ENCODE peak calls at places on chromosomes 11 and 22, in six cellular contexts. X is OCI-LY7, S is cardiac fibroblast, E is IMR-90, Y is A549, I is breast epithelium. G is an unnamed sample.

GRCh38 chr11:110355011-110355744 is 58.8 kb upstream of the RDX start:
- DNase-seq in I (no peak), S (no peak), X (no peak), Y (no peak), E (no peak), G (no peak)

GRCh38 chr11:71397328-71397860 is 50.8 kb downstream of the DHCR7 start:
- DNase-seq in I (no peak), E (no peak), Y (no peak), X (no peak), S (no peak), G (no peak)

GRCh38 chr11:126328001-126328390 is 24.1 kb downstream of the DCPS start:
- DNase-seq in S (no peak), Y (no peak), I (no peak), X (no peak), E (no peak), G (no peak)

GRCh38 chr11:1168721-1169161 is 11.0 kb downstream of the MUC5AC start:
- DNase-seq in E (no peak), I (no peak), X (no peak), S (no peak), Y (no peak), G (no peak)

GRCh38 chr11:9461760-9462134 is 935 bp downstream of the ZNF143 start:
- DNase-seq in I (no peak), Y (peak), S (peak), X (peak), E (peak), G (no peak)

GRCh38 chr11:131370090-131370751 is at the start of gene NTM:
- DNase-seq in E (peak), Y (no peak), S (no peak), I (no peak), X (no peak), G (peak)

GRCh38 chr11:19344661-19345518 is 104.1 kb upstream of the E2F8 start:
- DNase-seq in S (peak), E (peak), X (no peak), Y (peak), I (peak), G (peak)

GRCh38 chr11:86955674-86956522 is 703 bp upstream of the FZD4 start:
- DNase-seq in I (peak), E (peak), Y (peak), S (peak), X (peak), G (peak)

GRCh38 chr11:115201121-115201792 is 303.0 kb downstream of the CADM1 start:
- DNase-seq in Y (no peak), E (peak), I (no peak), S (peak), X (no peak), G (no peak)

GRCh38 chr11:8584511-8584910 is 9.5 kb downstream of the STK33 start:
- DNase-seq in I (no peak), Y (no peak), E (no peak), X (no peak), S (no peak), G (no peak)

GRCh38 chr11:44785856-44786606 is 59.3 kb downstream of the TSPAN18 start:
- DNase-seq in E (no peak), Y (peak), S (no peak), I (no peak), X (peak), G (no peak)

GRCh38 chr11:14623036-14623435 is 20.6 kb upstream of the PDE3B start:
- DNase-seq in I (no peak), E (no peak), S (no peak), Y (no peak), X (no peak), G (no peak)

GRCh38 chr11:74703211-74703610 is 28.0 kb downstream of the CHRDL2 start:
- DNase-seq in Y (no peak), I (no peak), X (no peak), S (no peak), E (no peak), G (no peak)

GRCh38 chr11:70661763-70662501 is 263.6 kb downstream of the CTTN start:
- DNase-seq in S (peak), X (no peak), Y (no peak), I (no peak), E (peak), G (no peak)

GRCh38 chr11:106959386-106959785 is 58.9 kb downstream of the GUCY1A2 start:
- DNase-seq in S (no peak), X (no peak), E (no peak), Y (no peak), I (no peak), G (no peak)

GRCh38 chr22:45905924-45906865 is 70.8 kb downstream of the WNT7B start:
- DNase-seq in Y (no peak), S (peak), E (peak), I (no peak), X (no peak), G (no peak)

GRCh38 chr11:30406978-30407762 is 84.3 kb downstream of the ARL14EP start:
- DNase-seq in E (no peak), Y (no peak), I (no peak), S (no peak), X (no peak), G (no peak)

GRCh38 chr22:44701824-44702478 is at the start of gene PRR5:
- DNase-seq in E (peak), I (peak), X (peak), S (peak), Y (peak), G (no peak)

GRCh38 chr11:78168539-78169477 is 19.6 kb downstream of the KCTD21 start:
- DNase-seq in Y (no peak), E (peak), S (peak), I (no peak), X (no peak), G (peak)

DNA sequence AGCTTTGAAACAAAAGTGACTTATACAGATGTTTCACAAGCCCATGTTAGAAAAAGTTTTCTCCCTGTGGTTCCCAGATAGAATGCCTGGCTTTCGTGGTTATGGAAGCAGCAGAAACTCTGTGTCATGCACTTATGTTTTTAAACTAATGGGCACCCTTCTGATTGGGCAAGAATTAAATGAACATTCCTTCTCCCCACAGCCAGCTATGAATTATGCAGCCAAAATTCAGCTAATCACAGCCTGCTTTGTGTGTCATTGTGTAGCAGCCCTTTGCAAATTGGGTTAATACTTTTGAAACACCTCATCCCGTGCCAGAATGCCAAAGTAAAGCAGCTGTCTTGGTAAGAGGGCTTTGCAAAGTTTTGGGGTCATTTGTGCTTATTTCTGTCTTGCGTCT is 46.9 kb downstream of the PANX1 start:
- DNase-seq in X (no peak), Y (no peak), E (peak), I (no peak), S (peak), G (no peak)
- H3K4me3 ChIP-seq in X (no peak), Y (no peak), E (no peak), I (no peak), S (no peak), G (no peak)

DNA sequence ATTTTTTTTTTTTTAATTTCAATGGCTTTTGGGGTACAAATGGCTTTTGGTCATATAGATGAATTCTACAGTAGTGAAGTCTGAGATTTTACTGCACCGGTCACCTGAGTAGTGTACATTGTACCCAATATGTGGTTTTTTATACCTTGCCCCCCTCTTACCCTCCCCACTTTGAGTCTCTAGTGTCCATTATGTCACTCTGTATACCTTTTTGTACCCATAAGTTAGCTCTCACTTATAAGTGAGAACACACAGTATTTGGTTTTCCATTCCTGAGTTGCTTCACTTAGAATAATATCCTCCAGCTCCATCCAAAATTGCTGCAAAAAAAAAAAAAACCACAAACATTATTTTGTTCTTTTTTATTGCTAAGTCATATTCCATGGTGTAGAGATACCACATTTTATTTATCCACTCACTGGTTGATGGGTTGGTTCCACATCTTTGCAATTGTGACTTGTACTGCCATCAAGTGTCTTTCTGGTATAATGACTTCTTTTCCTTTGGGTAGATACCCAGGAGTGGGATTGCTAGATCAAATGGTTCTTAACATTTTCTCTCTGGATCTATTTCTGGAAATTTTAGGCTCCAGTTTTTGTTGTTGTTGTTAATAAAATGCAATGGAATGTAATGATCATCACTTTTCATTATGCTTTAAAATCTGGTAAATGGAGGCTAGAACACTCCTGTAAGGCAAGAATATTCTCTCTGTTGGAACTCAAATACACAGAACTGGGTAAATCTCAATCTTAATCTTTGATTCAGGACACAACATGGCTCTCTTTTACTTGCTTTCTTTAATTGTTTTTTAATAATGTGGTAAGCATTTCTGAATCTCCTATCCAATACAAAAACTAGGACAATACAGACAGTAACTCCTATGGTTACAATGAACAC is 10.3 kb downstream of the NEAT1 start:
- DNase-seq in E (peak), I (no peak), S (peak), X (peak), Y (no peak), G (no peak)
- TF ChIP-seq CTCF in E (peak), I (no peak), S (no peak), X (peak), Y (peak), G (peak)

GRCh38 chr22:20998411-20999336 is 3.2 kb downstream of the THAP7 start:
- DNase-seq in Y (no peak), E (peak), I (no peak), X (no peak), S (peak), G (no peak)

GRCh38 chr22:21000987-21001600 is 824 bp downstream of the THAP7 start:
- DNase-seq in Y (no peak), I (no peak), S (no peak), X (no peak), E (no peak), G (no peak)

GRCh38 chr22:21000215-21000986 is 1.5 kb downstream of the THAP7 start:
- DNase-seq in S (no peak), Y (no peak), I (no peak), X (no peak), E (no peak), G (peak)

GRCh38 chr22:20997536-20998257 is 4.2 kb downstream of the THAP7 start:
- DNase-seq in Y (no peak), E (no peak), X (no peak), I (no peak), S (no peak), G (no peak)

GRCh38 chr22:20999350-21000214 is 2.3 kb downstream of the THAP7 start:
- DNase-seq in Y (no peak), I (no peak), E (no peak), S (no peak), X (no peak), G (no peak)
- H3K4me3 ChIP-seq in Y (no peak), I (no peak), E (no peak), S (no peak), X (peak), G (no peak)

DNA sequence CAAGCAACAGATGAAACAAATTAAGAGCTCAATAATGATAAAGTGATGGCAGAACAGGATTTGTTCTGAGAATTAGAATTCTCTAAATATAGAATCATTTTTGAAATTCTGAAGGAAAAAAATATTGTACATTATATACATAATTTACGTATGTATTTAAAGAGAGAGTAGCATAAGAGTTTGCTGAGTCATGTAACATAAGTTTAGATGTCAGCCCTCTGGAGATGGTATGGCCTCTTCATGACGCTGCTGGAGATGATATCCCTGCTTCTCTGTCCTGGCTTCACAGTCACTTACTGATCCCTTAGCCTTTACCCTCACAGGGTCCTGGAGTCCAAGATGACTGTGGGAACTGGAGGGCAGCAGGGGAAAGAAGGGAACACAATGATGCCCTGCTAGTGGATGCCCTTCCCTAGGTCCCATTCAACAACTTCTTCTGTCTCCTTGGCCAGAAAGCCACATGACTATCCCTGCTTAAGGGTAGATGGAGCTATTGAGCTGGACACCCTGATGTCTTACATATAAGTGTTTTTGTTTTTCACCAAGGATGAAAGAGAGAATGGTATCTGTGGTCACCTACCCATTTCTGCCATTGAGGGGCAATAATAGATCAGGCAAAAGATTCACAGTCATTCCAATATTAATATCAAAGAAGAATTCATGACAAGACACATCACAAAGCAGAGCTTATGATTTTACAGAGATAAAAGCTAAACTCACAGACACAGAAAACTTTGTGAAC is 753.1 kb downstream of the TBC1D22A start:
- DNase-seq in Y (no peak), E (no peak), I (no peak), X (peak), S (no peak), G (no peak)
- TF ChIP-seq CTCF in Y (peak), E (no peak), I (no peak), X (peak), S (no peak), G (peak)

GRCh38 chr22:38081941-38082828 is 1.8 kb downstream of the SLC16A8 start:
- DNase-seq in I (no peak), X (no peak), E (no peak), Y (no peak), S (no peak), G (no peak)
- H3K4me3 ChIP-seq in I (peak), X (no peak), E (no peak), Y (no peak), S (no peak), G (no peak)

GRCh38 chr22:31635638-31636306 is 26.2 kb downstream of the PISD start:
- DNase-seq in S (no peak), X (no peak), Y (no peak), I (no peak), E (no peak), G (peak)

GRCh38 chr22:31637938-31638618 is 23.9 kb downstream of the PISD start:
- DNase-seq in E (no peak), S (peak), Y (no peak), X (peak), I (no peak), G (no peak)

GRCh38 chr22:31639640-31640039 is 22.4 kb downstream of the PISD start:
- DNase-seq in E (no peak), X (no peak), Y (no peak), S (no peak), I (no peak), G (no peak)

GRCh38 chr22:31637375-31637937 is 24.6 kb downstream of the PISD start:
- DNase-seq in I (no peak), X (peak), Y (no peak), S (peak), E (no peak), G (no peak)
- TF ChIP-seq CTCF in I (no peak), X (no peak), Y (no peak), S (no peak), E (no peak), G (no peak)

DNA sequence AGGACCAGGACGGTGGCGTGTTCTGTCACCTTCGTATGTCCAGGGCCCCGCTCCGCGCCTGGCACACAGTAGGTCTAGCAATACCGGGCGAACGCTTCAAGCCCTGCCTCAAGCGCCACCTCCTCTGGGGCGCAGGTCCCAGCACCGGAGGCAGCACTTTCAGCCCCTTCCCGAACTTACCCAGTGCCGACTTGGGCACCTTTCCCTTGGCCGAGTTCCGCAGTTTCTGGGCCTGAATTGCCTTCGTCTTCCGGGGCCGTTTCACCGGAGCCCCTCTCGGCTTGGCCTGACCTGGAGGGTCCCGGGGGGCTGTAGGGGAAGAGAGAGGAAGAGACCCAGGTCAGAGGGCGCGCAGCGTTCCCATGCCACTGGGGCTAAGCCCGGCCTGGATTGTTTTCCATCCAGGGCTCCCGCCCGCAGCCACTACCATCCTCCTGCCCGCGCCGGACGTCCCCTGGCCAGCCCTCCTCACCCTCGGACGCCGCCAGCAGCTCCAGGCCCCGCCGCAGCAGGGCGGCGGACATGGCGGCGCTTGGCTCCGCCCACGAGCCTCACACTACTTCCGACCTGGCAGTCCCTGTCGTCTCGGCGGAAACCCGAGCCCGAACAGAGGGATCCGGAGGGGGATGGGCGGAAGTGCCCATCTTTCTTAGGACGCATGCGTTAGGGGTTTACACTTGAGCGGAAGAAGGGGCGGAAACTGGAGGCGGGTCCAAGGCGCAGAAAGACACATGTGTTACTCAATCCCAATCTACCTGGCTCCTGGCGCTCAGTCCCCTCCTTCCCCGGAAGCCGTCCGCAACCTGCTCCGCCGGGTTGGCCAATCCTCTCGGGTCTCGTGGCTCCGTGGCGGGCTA is at the start of gene RPS19BP1:
- DNase-seq in X (peak), I (peak), E (peak), S (peak), Y (peak), G (peak)
- H3K4me3 ChIP-seq in X (peak), I (peak), E (peak), S (peak), Y (peak), G (peak)

G was measured in LNCaP clone FGC.